ENCODE peak calls at places on chromosomes 7 and 10, in four cellular contexts. One of them, this sample, is unnamed.

GRCh38 chr7:110557-111232 is 81.7 kb upstream of the FAM20C start:
- DNase-seq in IMR-90: no peak
- DNase-seq in cardiac fibroblast: no peak
- DNase-seq in uterus: no peak
- DNase-seq in this sample: no peak

GRCh38 chr7:7119668-7120208 is 62.6 kb upstream of the C1GALT1 start:
- DNase-seq in IMR-90: no peak
- DNase-seq in cardiac fibroblast: no peak
- DNase-seq in uterus: no peak
- DNase-seq in this sample: no peak

GRCh38 chr10:133481086-133481643 is 27.4 kb downstream of the SCART1 start:
- DNase-seq in IMR-90: no peak
- DNase-seq in cardiac fibroblast: no peak
- DNase-seq in uterus: no peak
- DNase-seq in this sample: no peak

GRCh38 chr10:21297525-21298383 is 227.7 kb downstream of the SKIDA1 start:
- DNase-seq in IMR-90: no peak
- DNase-seq in cardiac fibroblast: peak; percentile 65
- DNase-seq in uterus: no peak
- DNase-seq in this sample: no peak

GRCh38 chr7:140601566-140602174 is 38.9 kb downstream of the DENND2A start:
- DNase-seq in IMR-90: no peak
- DNase-seq in cardiac fibroblast: no peak
- DNase-seq in uterus: no peak
- DNase-seq in this sample: no peak

GRCh38 chr10:12188656-12189055 is 7.0 kb downstream of the NUDT5 start:
- DNase-seq in IMR-90: no peak
- DNase-seq in cardiac fibroblast: no peak
- DNase-seq in uterus: no peak
- DNase-seq in this sample: no peak

GRCh38 chr10:58070964-58071363 is 196.7 kb downstream of the IPMK start:
- DNase-seq in IMR-90: no peak
- DNase-seq in cardiac fibroblast: no peak
- DNase-seq in uterus: no peak
- DNase-seq in this sample: no peak

GRCh38 chr7:85103352-85103751 is 83.5 kb downstream of the SEMA3D start:
- DNase-seq in IMR-90: no peak
- DNase-seq in cardiac fibroblast: peak; percentile 30
- DNase-seq in uterus: peak; percentile 24
- DNase-seq in this sample: no peak

GRCh38 chr10:125739994-125740679 is 20.6 kb downstream of the EDRF1 start:
- DNase-seq in IMR-90: no peak
- DNase-seq in cardiac fibroblast: no peak
- DNase-seq in uterus: no peak
- DNase-seq in this sample: no peak

GRCh38 chr7:155202106-155202871 is 95.4 kb upstream of the INSIG1 start:
- DNase-seq in IMR-90: no peak
- DNase-seq in cardiac fibroblast: no peak
- DNase-seq in uterus: no peak
- DNase-seq in this sample: no peak

GRCh38 chr7:22441157-22441556 is 58.8 kb downstream of the STEAP1B start:
- DNase-seq in IMR-90: no peak
- DNase-seq in cardiac fibroblast: no peak
- DNase-seq in uterus: no peak
- DNase-seq in this sample: no peak

GRCh38 chr7:137094-137861 is 55.1 kb upstream of the FAM20C start:
- DNase-seq in IMR-90: no peak
- DNase-seq in cardiac fibroblast: no peak
- DNase-seq in uterus: no peak
- DNase-seq in this sample: no peak

GRCh38 chr7:66617295-66617694 is 11.4 kb upstream of the KCTD7 start:
- DNase-seq in IMR-90: peak; percentile 17
- DNase-seq in cardiac fibroblast: peak; percentile 7
- DNase-seq in uterus: peak; percentile 50
- DNase-seq in this sample: no peak

GRCh38 chr10:100510533-100511308 is 8.9 kb downstream of the SEC31B start:
- DNase-seq in IMR-90: peak; percentile 27
- DNase-seq in cardiac fibroblast: no peak
- DNase-seq in uterus: no peak
- DNase-seq in this sample: no peak

GRCh38 chr7:70787275-70787674 is 344.7 kb upstream of the GALNT17 start:
- DNase-seq in IMR-90: no peak
- DNase-seq in cardiac fibroblast: no peak
- DNase-seq in uterus: no peak
- DNase-seq in this sample: no peak

GRCh38 chr7:30699706-30700495 is 17.6 kb upstream of the CRHR2 start:
- DNase-seq in IMR-90: no peak
- DNase-seq in cardiac fibroblast: no peak
- DNase-seq in uterus: no peak
- DNase-seq in this sample: no peak

GRCh38 chr10:67666416-67667043 is 29.5 kb downstream of the CTNNA3 start:
- DNase-seq in IMR-90: peak; percentile 30
- DNase-seq in cardiac fibroblast: peak; percentile 63
- DNase-seq in uterus: no peak
- DNase-seq in this sample: no peak

GRCh38 chr7:153388611-153389010 is 629.1 kb downstream of the ACTR3B start:
- DNase-seq in IMR-90: no peak
- DNase-seq in cardiac fibroblast: no peak
- DNase-seq in uterus: no peak
- DNase-seq in this sample: no peak

GRCh38 chr10:97543025-97543546 is 29.5 kb upstream of the ANKRD2 start:
- DNase-seq in IMR-90: peak; percentile 98
- DNase-seq in cardiac fibroblast: peak; percentile 98
- DNase-seq in uterus: peak; percentile 94
- DNase-seq in this sample: peak; percentile 96

GRCh38 chr7:151083071-151083823 is at the start of gene TMUB1:
- DNase-seq in IMR-90: peak; percentile 51
- DNase-seq in cardiac fibroblast: peak; percentile 46
- DNase-seq in uterus: peak; percentile 77
- DNase-seq in this sample: no peak

GRCh38 chr10:128210215-128211063 is 84.2 kb upstream of the MKI67 start:
- DNase-seq in IMR-90: no peak
- DNase-seq in cardiac fibroblast: peak; percentile 32
- DNase-seq in uterus: peak; percentile 30
- DNase-seq in this sample: no peak

GRCh38 chr7:6148724-6149360 is 117.7 kb downstream of the ANKRD61 start:
- DNase-seq in IMR-90: no peak
- DNase-seq in cardiac fibroblast: no peak
- DNase-seq in uterus: no peak
- DNase-seq in this sample: no peak

GRCh38 chr7:75704928-75705327 is 33.8 kb downstream of the HIP1 start:
- DNase-seq in IMR-90: no peak
- DNase-seq in cardiac fibroblast: no peak
- DNase-seq in uterus: no peak
- DNase-seq in this sample: no peak

GRCh38 chr7:75698358-75698757 is 40.4 kb downstream of the HIP1 start:
- DNase-seq in IMR-90: no peak
- DNase-seq in cardiac fibroblast: no peak
- DNase-seq in uterus: no peak
- DNase-seq in this sample: no peak

GRCh38 chr7:75696263-75697037 is 42.3 kb downstream of the HIP1 start:
- DNase-seq in IMR-90: no peak
- DNase-seq in cardiac fibroblast: no peak
- DNase-seq in uterus: no peak
- DNase-seq in this sample: no peak

GRCh38 chr7:75702515-75702914 is 36.2 kb downstream of the HIP1 start:
- DNase-seq in IMR-90: no peak
- DNase-seq in cardiac fibroblast: no peak
- DNase-seq in uterus: no peak
- DNase-seq in this sample: no peak

DNA sequence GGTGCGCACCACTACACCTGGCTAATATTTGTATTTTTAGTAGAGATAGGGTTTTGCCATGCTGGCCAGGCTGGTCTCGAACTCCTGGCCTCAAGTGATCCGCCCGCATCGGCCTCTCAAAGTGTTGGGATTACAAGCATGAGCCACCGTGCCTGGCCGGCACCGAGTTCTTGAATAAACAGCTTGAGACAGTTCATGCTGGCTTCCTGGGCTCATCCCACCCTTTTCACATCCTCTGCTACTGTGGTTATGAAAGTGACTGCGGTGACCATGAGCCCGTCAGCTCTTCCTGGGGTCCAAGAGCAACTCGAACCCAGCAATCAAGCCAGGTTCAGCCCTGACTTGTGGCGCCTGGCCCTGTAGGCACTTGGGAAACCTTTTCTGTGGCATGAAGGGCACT is 38.7 kb downstream of the HIP1 start:
- DNase-seq in IMR-90: no peak
- DNase-seq in cardiac fibroblast: no peak
- DNase-seq in uterus: no peak
- DNase-seq in this sample: no peak
- H3K4me3 ChIP-seq in IMR-90: no peak overlapping the region
- H3K4me3 ChIP-seq in cardiac fibroblast: no peak overlapping the region
- H3K4me3 ChIP-seq in uterus: no peak overlapping the region
- H3K4me3 ChIP-seq in this sample: no peak overlapping the region

GRCh38 chr7:26250239-26250638 is 41.4 kb upstream of the SNX10 start:
- DNase-seq in IMR-90: no peak
- DNase-seq in cardiac fibroblast: no peak
- DNase-seq in uterus: no peak
- DNase-seq in this sample: no peak
- H3K4me3 ChIP-seq in IMR-90: no peak overlapping the region
- H3K4me3 ChIP-seq in cardiac fibroblast: no peak overlapping the region
- H3K4me3 ChIP-seq in uterus: no peak overlapping the region
- H3K4me3 ChIP-seq in this sample: no peak overlapping the region

GRCh38 chr10:130774871-130775270 is 536.6 kb downstream of the TCERG1L start:
- DNase-seq in IMR-90: no peak
- DNase-seq in cardiac fibroblast: no peak
- DNase-seq in uterus: no peak
- DNase-seq in this sample: no peak
- H3K4me3 ChIP-seq in IMR-90: no peak overlapping the region
- H3K4me3 ChIP-seq in cardiac fibroblast: no peak overlapping the region
- H3K4me3 ChIP-seq in uterus: no peak overlapping the region
- H3K4me3 ChIP-seq in this sample: no peak overlapping the region

DNA sequence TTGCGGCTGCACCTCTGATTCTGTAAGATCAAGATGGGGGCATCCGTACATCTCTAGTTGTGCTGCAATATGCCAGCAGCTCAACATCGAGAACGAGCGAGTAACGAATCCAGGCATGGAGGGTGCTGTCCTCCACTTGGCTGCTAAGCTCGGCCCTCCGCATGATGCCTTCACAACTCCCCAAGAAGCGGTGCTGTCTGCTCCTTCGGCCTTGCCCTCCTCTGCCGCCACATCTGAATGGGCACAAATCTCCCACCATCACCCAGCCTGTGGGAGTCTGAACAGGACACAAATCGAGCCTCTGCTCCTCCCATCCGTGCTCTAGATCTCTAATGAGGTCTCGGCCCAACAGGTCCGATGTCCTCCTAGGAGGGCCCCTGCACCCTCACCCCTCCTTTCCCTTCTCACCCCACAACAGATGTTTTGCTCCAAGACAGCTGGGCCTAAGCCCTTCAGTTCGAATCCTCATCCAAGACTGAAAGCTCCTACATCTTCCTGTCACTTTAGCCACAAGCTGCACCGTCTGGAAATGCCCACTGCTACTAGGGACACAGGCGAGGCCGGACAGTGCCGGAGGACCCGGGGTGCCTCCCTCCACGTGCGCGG is 86.7 kb downstream of the ZNF33B start:
- DNase-seq in IMR-90: no peak
- DNase-seq in cardiac fibroblast: peak; percentile 1
- DNase-seq in uterus: no peak
- DNase-seq in this sample: no peak
- H3K4me3 ChIP-seq in IMR-90: peak overlapping the region; percentile 74
- H3K4me3 ChIP-seq in cardiac fibroblast: peak overlapping the region; percentile 75
- H3K4me3 ChIP-seq in uterus: peak overlapping the region; percentile 90
- H3K4me3 ChIP-seq in this sample: peak overlapping the region; percentile 58